ENCODE peak calls at places on chromosomes 16 and 17, in eight cellular contexts. A is A549, Q is AG09309, V is colonic mucosa, E is heart left ventricle, S is lower leg skin, O is foreskin fibroblast, H is Panc1. P is an unnamed sample.
A peak's percentile ranks its signal among the peaks of the same experiment; 100 is the strongest.

GRCh38 chr16:360698-361336 is 8.3 kb upstream of the AXIN1 start:
- DNase-seq in S (no peak), A (no peak), V (no peak), H (no peak), E (no peak), O (no peak), Q (no peak), P (no peak)

GRCh38 chr16:82638095-82638798 is 11.5 kb downstream of the CDH13 start:
- DNase-seq in E (no peak), H (no peak), A (no peak), O (peak; percentile 88), V (no peak), Q (no peak), S (no peak), P (no peak)

GRCh38 chr16:89847056-89847929 is 19.0 kb downstream of the SPIRE2 start:
- DNase-seq in O (no peak), V (peak; percentile 78), E (no peak), H (no peak), A (no peak), Q (no peak), S (no peak), P (no peak)

GRCh38 chr17:16255481-16255901 is 38.5 kb downstream of the PIGL start:
- DNase-seq in O (peak; percentile 24), H (no peak), S (no peak), Q (peak; percentile 10), E (no peak), A (no peak), V (peak; percentile 79), P (peak; percentile 43)

GRCh38 chr17:80791758-80792284 is 199.8 kb upstream of the CHMP6 start:
- DNase-seq in O (peak; percentile 99), E (no peak), H (peak; percentile 92), S (peak; percentile 85), V (peak; percentile 60), Q (peak; percentile 76), A (peak; percentile 96), P (peak; percentile 96)

GRCh38 chr17:52666264-52666663 is 507.8 kb upstream of the CA10 start:
- DNase-seq in O (no peak), E (no peak), S (no peak), A (no peak), V (no peak), H (no peak), Q (no peak), P (no peak)

GRCh38 chr16:69111216-69111615 is 5.8 kb downstream of the HAS3 start:
- DNase-seq in S (no peak), A (no peak), Q (no peak), O (no peak), E (no peak), V (no peak), H (no peak), P (no peak)

GRCh38 chr17:80099291-80100034 is 1.9 kb upstream of the GAA start:
- DNase-seq in O (no peak), E (peak; percentile 60), H (no peak), S (no peak), V (no peak), A (no peak), Q (no peak), P (no peak)

GRCh38 chr16:4114257-4115208 is 1.7 kb downstream of the ADCY9 start:
- DNase-seq in E (peak; percentile 66), V (no peak), A (no peak), H (no peak), O (no peak), S (no peak), Q (no peak), P (no peak)

GRCh38 chr17:19346351-19347255 is 15.9 kb downstream of the B9D1 start:
- DNase-seq in H (no peak), O (peak; percentile 78), Q (peak; percentile 59), V (peak; percentile 48), E (peak; percentile 78), A (peak; percentile 84), S (peak; percentile 68), P (no peak)

GRCh38 chr17:77852666-77853207 is 105.8 kb upstream of the TNRC6C start:
- DNase-seq in H (no peak), S (no peak), Q (no peak), A (no peak), E (no peak), O (no peak), V (no peak), P (no peak)

GRCh38 chr16:85510203-85510602 is 102.9 kb upstream of the GSE1 start:
- DNase-seq in Q (no peak), A (no peak), E (no peak), S (no peak), V (no peak), H (no peak), O (no peak), P (no peak)

GRCh38 chr17:37756060-37756459 is 11.2 kb upstream of the HNF1B start:
- DNase-seq in A (peak; percentile 49), Q (no peak), V (no peak), H (no peak), O (no peak), E (no peak), S (no peak), P (no peak)

GRCh38 chr16:57559075-57559790 is 16.8 kb downstream of the ADGRG5 start:
- DNase-seq in O (no peak), E (no peak), Q (no peak), A (no peak), V (no peak), S (no peak), H (no peak), P (no peak)

GRCh38 chr16:50879873-50880695 is 138.2 kb downstream of the CYLD start:
- DNase-seq in V (no peak), Q (no peak), E (no peak), H (no peak), O (no peak), S (no peak), A (peak; percentile 6), P (no peak)

GRCh38 chr16:1078579-1079021 is 6.1 kb downstream of the SSTR5 start:
- DNase-seq in V (peak; percentile 83), A (peak; percentile 87), Q (no peak), H (peak; percentile 64), O (no peak), S (peak; percentile 49), E (no peak), P (peak; percentile 38)

DNA sequence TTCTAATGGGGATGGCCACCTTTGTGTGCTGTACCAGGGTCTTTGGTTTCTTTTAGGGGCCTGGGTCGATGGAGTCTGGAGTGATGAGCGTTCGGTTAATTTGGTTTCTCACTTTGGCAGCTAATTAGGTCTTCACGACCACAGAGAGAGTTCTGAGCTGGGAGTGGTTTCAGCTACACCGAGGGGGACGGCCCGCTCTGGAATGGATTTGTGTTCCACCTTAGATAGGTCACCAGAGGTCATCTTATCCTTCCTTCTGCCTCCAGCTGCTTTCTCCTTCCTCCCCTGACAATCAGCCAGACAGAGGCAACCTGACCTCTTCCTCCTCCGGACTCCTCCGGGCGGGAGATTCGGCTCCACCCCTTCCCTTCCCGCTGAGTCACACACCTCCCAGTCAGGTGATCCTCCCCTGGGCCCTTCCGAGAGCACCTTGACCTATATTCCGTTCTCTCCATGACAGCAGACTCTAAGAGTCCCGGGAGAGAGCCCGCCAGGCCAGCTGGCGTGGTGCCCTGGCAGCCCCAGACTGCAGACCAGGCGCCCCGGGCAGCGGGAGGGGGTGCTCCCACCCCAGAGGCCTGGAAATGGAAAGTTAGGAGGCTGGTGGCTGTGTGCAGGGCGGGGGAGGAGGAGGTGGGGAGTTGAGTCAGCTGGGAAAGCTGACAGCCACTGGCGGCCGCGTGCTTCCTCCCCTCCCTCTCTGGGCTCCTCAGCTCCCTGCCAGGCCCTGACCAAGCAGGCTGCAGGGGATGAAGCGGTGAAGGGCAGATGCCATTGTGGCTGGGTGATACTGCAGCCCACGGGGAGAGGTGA is 44.7 kb downstream of the CHD9 start:
- DNase-seq in Q (no peak), H (no peak), V (peak; percentile 95), O (peak; percentile 94), S (peak; percentile 89), A (peak; percentile 95), E (peak; percentile 95), P (peak; percentile 72)
- TF ChIP-seq CTCF in Q (no peak), H (no peak), V (no peak), O (no peak), S (no peak), A (no peak), E (no peak), P (no peak)

GRCh38 chr17:44315760-44316731 is 7.6 kb downstream of the RUNDC3A start:
- DNase-seq in H (no peak), O (no peak), E (no peak), S (no peak), A (no peak), V (no peak), Q (no peak), P (no peak)
- H3K4me3 ChIP-seq in H (peak overlapping the region; percentile 42), O (no peak overlapping the region), E (no peak overlapping the region), S (no peak overlapping the region), A (peak overlapping the region; percentile 63), V (no peak overlapping the region), Q (no peak overlapping the region), P (peak overlapping the region; percentile 47)

GRCh38 chr17:75270218-75270965 is 639 bp downstream of the MIF4GD start:
- DNase-seq in A (peak; percentile 87), S (peak; percentile 47), V (peak; percentile 73), O (peak; percentile 66), Q (no peak), E (peak; percentile 82), H (peak; percentile 35), P (peak; percentile 69)
- TF ChIP-seq CTCF in A (no peak), S (no peak), V (peak; percentile 33), O (peak; percentile 51), Q (peak; percentile 65), E (peak; percentile 20), H (no peak), P (peak; percentile 61)

GRCh38 chr17:45784293-45784582 is at the start of gene CRHR1:
- DNase-seq in Q (no peak), A (no peak), V (no peak), H (no peak), O (no peak), E (no peak), S (no peak), P (no peak)
- H3K4me3 ChIP-seq in Q (no peak within 1 kb of the TSS), A (peak within 1 kb of the TSS; percentile 50), V (peak within 1 kb of the TSS; percentile 28), H (peak within 1 kb of the TSS; percentile 43), O (no peak within 1 kb of the TSS), E (peak within 1 kb of the TSS; percentile 58), S (peak within 1 kb of the TSS; percentile 29), P (peak within 1 kb of the TSS; percentile 17)